ENCODE peak calls at places on chromosomes 7 and 10, in seven cellular contexts. F, H, O, U, R, Y and X are unnamed samples. For H4K20me1, the result is how much of the 10 kb centered on the place peaks cover.

GRCh38 chr7:50145801-50146338 is 52.8 kb upstream of the ZPBP start:
- DNase-seq in H (no peak), O (no peak), U (peak), F (no peak), R (no peak), Y (no peak), X (no peak)

GRCh38 chr7:23941551-23941950 is 231.5 kb downstream of the STK31 start:
- DNase-seq in H (no peak), O (no peak), Y (no peak), F (no peak), R (no peak), U (no peak), X (no peak)

GRCh38 chr10:29392376-29393021 is 103.6 kb downstream of the LYZL1 start:
- DNase-seq in F (peak), U (peak), R (peak), O (peak), Y (no peak), H (no peak), X (peak)

GRCh38 chr7:2513702-2514101 is 5.9 kb upstream of the LFNG start:
- DNase-seq in F (no peak), Y (no peak), R (no peak), U (no peak), O (no peak), H (no peak), X (no peak)

GRCh38 chr10:116671274-116671926 is 50.6 kb downstream of the PNLIPRP2 start:
- DNase-seq in Y (peak), R (peak), U (no peak), O (peak), F (no peak), H (no peak), X (peak)

GRCh38 chr10:111511751-111512150 is 434.9 kb downstream of the ADRA2A start:
- DNase-seq in Y (no peak), H (no peak), F (peak), R (no peak), U (no peak), O (no peak), X (no peak)

GRCh38 chr7:111240371-111240770 is 149.4 kb downstream of the LRRN3 start:
- DNase-seq in F (no peak), R (no peak), H (no peak), O (no peak), U (no peak), Y (no peak), X (no peak)

GRCh38 chr7:97090761-97091353 is 26.6 kb upstream of the SDHAF3 start:
- DNase-seq in R (no peak), U (no peak), O (no peak), F (peak), Y (no peak), H (no peak), X (no peak)

GRCh38 chr7:50246551-50246950 is 58.0 kb upstream of the IKZF1 start:
- DNase-seq in H (no peak), Y (no peak), F (no peak), O (no peak), R (no peak), U (peak), X (no peak)

GRCh38 chr7:50229964-50230363 is 74.6 kb upstream of the IKZF1 start:
- DNase-seq in R (peak), O (peak), F (peak), H (peak), U (peak), Y (no peak), X (no peak)

GRCh38 chr7:6167004-6167551 is 105.3 kb downstream of the CYTH3 start:
- DNase-seq in R (no peak), F (no peak), H (no peak), U (no peak), O (no peak), Y (no peak), X (no peak)

GRCh38 chr10:132786529-132787252 is 744 bp upstream of the NKX6-2 start:
- DNase-seq in H (no peak), O (no peak), Y (no peak), U (no peak), R (no peak), F (peak), X (no peak)
- H3K4me2 ChIP-seq in H (no peak), O (peak), Y (peak), U (no peak), R (no peak), F (peak), X (no peak)

GRCh38 chr7:66657798-66658197 is 29.1 kb downstream of the KCTD7 start:
- DNase-seq in O (no peak), R (no peak), F (no peak), U (no peak), H (no peak), Y (no peak), X (no peak)
- H4K20me1 ChIP-seq in O (under half), R (under half), F (under half), U (under half), H (under half), Y (under half), X (under half)

GRCh38 chr10:113895018-113895417 is 40.6 kb downstream of the NHLRC2 start:
- DNase-seq in F (no peak), H (no peak), R (peak), Y (peak), U (no peak), O (peak), X (peak)

GRCh38 chr10:113894581-113894980 is 40.1 kb downstream of the NHLRC2 start:
- DNase-seq in H (no peak), Y (no peak), O (no peak), U (no peak), F (no peak), R (no peak), X (no peak)

GRCh38 chr10:113890769-113891168 is 36.3 kb downstream of the NHLRC2 start:
- DNase-seq in R (no peak), F (no peak), O (no peak), H (no peak), Y (no peak), U (no peak), X (no peak)

GRCh38 chr10:113891476-113891875 is 37.0 kb downstream of the NHLRC2 start:
- DNase-seq in O (no peak), U (no peak), Y (no peak), H (no peak), F (no peak), R (no peak), X (no peak)

DNA sequence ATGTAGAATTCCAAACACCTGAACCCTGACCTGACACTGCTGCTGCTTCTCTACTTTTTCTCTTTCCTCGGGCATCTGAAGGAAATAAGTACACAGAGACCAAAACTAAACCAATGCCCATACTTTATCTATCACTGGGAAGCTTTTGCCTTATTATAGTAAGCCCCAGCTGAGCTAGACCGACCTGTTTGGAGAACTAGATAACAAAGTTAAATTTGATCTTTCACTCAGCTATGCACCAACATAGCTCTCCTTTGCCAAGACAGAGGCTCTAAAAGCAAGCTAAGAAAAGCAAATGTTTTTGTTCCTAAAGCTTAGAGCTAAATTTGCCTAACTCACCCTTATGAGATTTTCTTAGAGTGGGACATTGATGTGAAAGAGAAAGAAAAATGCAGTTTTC is 39.1 kb downstream of the NHLRC2 start:
- DNase-seq in R (no peak), H (no peak), O (no peak), Y (no peak), U (no peak), F (no peak), X (no peak)
- H3K4me2 ChIP-seq in R (no peak), H (no peak), O (no peak), Y (no peak), U (no peak), F (no peak), X (no peak)

DNA sequence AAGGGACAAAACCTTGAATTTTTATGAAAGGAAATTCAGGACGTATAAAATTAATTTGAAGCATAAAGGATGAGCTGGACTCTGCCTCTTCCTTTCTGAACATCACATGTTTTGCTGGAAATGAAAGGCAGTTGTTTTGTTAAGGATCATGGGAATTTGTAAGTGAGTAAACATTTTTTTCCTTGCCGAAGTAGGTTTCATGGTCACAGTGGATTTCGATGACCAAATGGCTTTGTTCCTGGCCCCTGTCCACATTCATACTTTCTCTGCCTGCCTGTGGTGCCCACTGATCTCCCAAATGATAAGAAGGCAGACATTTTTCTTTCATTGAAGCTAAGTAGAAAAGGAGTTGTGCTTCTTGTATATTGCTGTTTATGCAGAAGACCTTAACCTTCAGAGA is 104.2 kb downstream of the ARID5B start:
- DNase-seq in F (no peak), U (no peak), Y (no peak), R (no peak), O (no peak), H (no peak), X (no peak)
- H4K20me1 ChIP-seq in F (under half), U (under half), Y (under half), R (under half), O (under half), H (under half), X (under half)

DNA sequence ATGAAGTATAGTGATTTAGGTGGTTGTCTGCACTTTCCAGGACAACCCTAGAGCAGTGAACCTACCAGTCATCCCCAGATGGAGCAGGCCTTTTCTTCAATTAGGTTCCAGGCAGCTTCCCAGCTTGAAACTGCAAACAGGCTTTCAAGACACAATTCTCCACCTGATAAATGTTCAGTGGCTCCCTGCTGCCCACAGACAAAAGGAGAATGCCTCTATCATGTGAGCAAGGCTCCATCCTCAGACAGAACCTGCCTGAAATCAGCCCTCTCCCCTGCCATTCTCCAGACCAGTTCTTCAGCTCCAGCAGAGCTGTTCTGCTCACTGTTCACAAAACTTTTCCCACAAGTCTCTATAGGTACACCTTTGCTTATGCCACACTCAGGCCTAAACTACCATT is 22.1 kb downstream of the RELN start:
- DNase-seq in U (no peak), O (no peak), Y (no peak), R (no peak), F (peak), H (no peak), X (no peak)
- H3K4me2 ChIP-seq in U (no peak), O (no peak), Y (no peak), R (no peak), F (no peak), H (no peak), X (no peak)

GRCh38 chr7:16670021-16670420 is 24.0 kb downstream of the BZW2 start:
- DNase-seq in Y (peak), U (no peak), O (no peak), H (no peak), F (no peak), R (peak), X (peak)
- H4K20me1 ChIP-seq in Y (under half), U (under half), O (under half), H (under half), F (under half), R (under half), X (under half)

DNA sequence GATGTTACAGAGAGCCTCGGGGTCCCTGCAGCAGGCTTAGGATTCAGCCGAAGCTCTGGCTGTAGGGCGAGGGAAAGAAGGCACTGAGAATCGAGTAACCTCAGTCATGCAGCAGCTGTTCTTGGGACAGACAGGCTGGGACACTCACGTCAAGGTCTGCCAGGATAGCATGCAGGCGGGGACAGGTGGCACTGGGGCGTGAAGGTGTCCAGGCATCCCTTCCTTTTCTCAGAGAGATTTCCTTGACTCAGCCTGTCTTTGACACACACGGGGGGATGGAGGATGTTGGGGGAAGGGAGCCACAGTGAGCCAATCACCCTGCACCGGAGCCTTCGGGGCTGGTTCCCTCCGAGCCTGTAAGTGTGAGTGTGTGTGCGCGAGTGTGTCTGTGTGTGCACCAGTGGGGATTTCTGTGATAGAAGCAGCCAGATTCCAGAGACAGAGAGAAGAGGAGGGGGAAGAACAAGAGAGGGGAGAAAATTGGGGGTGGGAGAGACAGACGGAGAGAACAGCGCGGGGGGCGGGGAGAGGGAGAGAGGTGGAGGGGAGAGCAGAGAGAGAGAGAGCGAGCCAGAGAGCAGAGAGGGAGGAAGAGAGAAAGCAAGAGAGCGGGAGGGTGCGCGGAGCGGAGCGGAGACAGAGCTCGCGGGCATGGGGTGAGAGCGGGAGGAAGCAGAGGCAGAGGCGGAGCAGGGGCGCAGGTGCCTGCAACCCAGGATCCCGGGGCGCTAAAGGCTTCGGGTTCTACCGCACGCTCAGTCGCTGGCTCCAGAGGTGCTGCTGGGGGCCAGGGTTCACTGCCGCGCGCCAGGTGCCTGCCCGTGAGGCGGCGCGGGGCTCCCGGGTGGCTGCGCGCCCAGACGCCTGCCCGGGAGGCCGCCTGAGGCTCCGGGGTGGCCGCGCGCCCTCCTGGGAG is 526 bp upstream of the GPR26 start:
- DNase-seq in F (peak), O (no peak), U (no peak), R (no peak), H (no peak), Y (no peak), X (no peak)
- H3K4me2 ChIP-seq in F (peak), O (no peak), U (no peak), R (no peak), H (no peak), Y (no peak), X (no peak)

DNA sequence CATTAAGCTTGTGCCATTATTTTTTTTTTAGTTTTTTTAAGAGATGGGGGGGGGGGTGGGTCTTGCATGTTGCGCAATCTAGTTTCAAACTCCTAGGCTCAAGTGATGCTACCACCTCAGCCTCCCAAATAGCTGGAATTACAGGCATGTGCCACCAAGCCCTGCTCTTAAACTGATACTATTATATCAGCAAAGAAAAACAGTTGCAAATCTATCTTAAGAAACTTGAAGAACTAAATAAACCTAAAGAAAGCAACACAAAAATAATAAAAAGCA is 47.5 kb downstream of the BRAF start:
- DNase-seq in U (no peak), F (no peak), R (no peak), H (no peak), Y (no peak), O (no peak), X (no peak)
- H4K20me1 ChIP-seq in U (under half), F (under half), R (under half), H (under half), Y (half or more), O (under half), X (under half)